ENCODE peak calls at places on chromosomes 6 and 20, in nine cellular contexts. J, D, Q, F, I, V, X, B and E are unnamed samples. For H3K4me1, the result is how much of the 10 kb centered on the place peaks cover.

GRCh38 chr20:37627060-37627766 is 66.6 kb upstream of the CTNNBL1 start:
- DNase-seq in X (peak), D (peak), I (no peak), V (peak), Q (peak), J (peak), B (no peak), F (no peak), E (peak)

GRCh38 chr6:121597654-121598053 is 162.2 kb downstream of the GJA1 start:
- DNase-seq in V (no peak), X (peak), D (no peak), J (peak), I (no peak), F (no peak), B (no peak), Q (no peak), E (no peak)

GRCh38 chr20:53408728-53409157 is 184.9 kb downstream of the ZNF217 start:
- DNase-seq in J (no peak), F (peak), Q (no peak), X (no peak), D (no peak), V (no peak), B (no peak), I (no peak), E (peak)

GRCh38 chr6:141203902-141204575 is 928.7 kb upstream of the GJE1 start:
- DNase-seq in I (no peak), V (no peak), D (no peak), X (no peak), J (no peak), F (no peak), B (no peak), Q (no peak), E (no peak)

GRCh38 chr6:169702640-169703246 is 817 bp downstream of the C6orf120 start:
- DNase-seq in X (no peak), Q (peak), J (peak), D (no peak), B (no peak), V (peak), I (no peak), F (no peak), E (peak)

GRCh38 chr6:156775717-156776116 is 1.5 kb upstream of the ARID1B start:
- DNase-seq in Q (no peak), B (no peak), J (peak), D (no peak), F (no peak), I (no peak), V (no peak), X (no peak), E (no peak)

GRCh38 chr20:58701431-58702160 is 9.0 kb downstream of the NPEPL1 start:
- DNase-seq in D (no peak), J (no peak), I (no peak), B (no peak), Q (no peak), X (no peak), V (peak), F (no peak), E (no peak)

GRCh38 chr20:19864130-19864529 is 106.1 kb downstream of the RIN2 start:
- DNase-seq in I (no peak), Q (no peak), D (no peak), V (no peak), B (no peak), F (no peak), J (peak), X (no peak), E (no peak)

GRCh38 chr6:138442663-138443062 is 38.6 kb downstream of the HEBP2 start:
- DNase-seq in D (no peak), J (no peak), X (no peak), F (no peak), I (no peak), B (no peak), V (no peak), Q (no peak), E (no peak)

GRCh38 chr6:496649-497048 is 105.1 kb downstream of the IRF4 start:
- DNase-seq in I (no peak), Q (no peak), B (no peak), F (no peak), X (no peak), J (no peak), V (no peak), D (no peak), E (no peak)

GRCh38 chr6:42572523-42572922 is 8.7 kb downstream of the UBR2 start:
- DNase-seq in J (no peak), Q (no peak), I (no peak), D (no peak), V (no peak), B (no peak), F (no peak), X (no peak), E (no peak)

GRCh38 chr6:13554929-13555333 is 19.5 kb upstream of the SIRT5 start:
- DNase-seq in J (no peak), B (no peak), Q (peak), F (peak), V (peak), X (no peak), I (no peak), D (peak), E (no peak)

GRCh38 chr20:2690718-2691117 is 1.9 kb upstream of the EBF4 start:
- DNase-seq in D (peak), J (no peak), X (no peak), I (no peak), Q (no peak), V (no peak), B (no peak), F (no peak), E (no peak)

GRCh38 chr20:36974660-36975059 is 23.2 kb upstream of the SAMHD1 start:
- DNase-seq in B (no peak), V (no peak), D (no peak), Q (no peak), F (no peak), X (no peak), J (no peak), I (no peak), E (no peak)

GRCh38 chr6:99960027-99960426 is 34.0 kb downstream of the MCHR2 start:
- DNase-seq in D (no peak), F (no peak), Q (no peak), X (no peak), J (no peak), V (no peak), I (no peak), B (no peak), E (no peak)

GRCh38 chr20:6769953-6770831 is 2.7 kb downstream of the BMP2 start:
- DNase-seq in F (peak), B (no peak), X (peak), D (peak), I (no peak), J (no peak), V (peak), Q (peak), E (no peak)

GRCh38 chr20:61842011-61842410 is 223.7 kb downstream of the TAF4 start:
- DNase-seq in D (peak), Q (no peak), B (no peak), I (no peak), V (no peak), F (no peak), X (no peak), J (no peak), E (no peak)

GRCh38 chr6:109852713-109853112 is 125.4 kb upstream of the GPR6 start:
- DNase-seq in V (no peak), I (no peak), X (no peak), J (no peak), B (no peak), Q (no peak), D (no peak), F (no peak), E (no peak)

GRCh38 chr6:156816505-156816904 is 39.3 kb downstream of the ARID1B start:
- DNase-seq in Q (peak), D (no peak), I (no peak), V (peak), B (no peak), F (peak), J (no peak), X (no peak), E (no peak)

GRCh38 chr6:89369009-89369408 is 16.5 kb upstream of the UBE2J1 start:
- DNase-seq in F (no peak), B (no peak), J (peak), X (no peak), V (peak), D (peak), I (peak), Q (peak), E (peak)

GRCh38 chr6:114033606-114034005 is 62.7 kb upstream of the HDAC2 start:
- DNase-seq in I (no peak), X (peak), F (no peak), V (no peak), J (peak), B (no peak), Q (no peak), D (no peak), E (no peak)

GRCh38 chr6:122792796-122793195 is 3.7 kb downstream of the SMPDL3A start:
- DNase-seq in J (no peak), I (no peak), X (no peak), B (no peak), V (no peak), Q (no peak), D (no peak), F (no peak), E (no peak)

GRCh38 chr6:123715243-123715863 is 78.6 kb upstream of the TRDN start:
- DNase-seq in B (no peak), J (peak), V (no peak), I (no peak), Q (peak), F (no peak), D (no peak), X (no peak), E (no peak)

GRCh38 chr20:45933231-45934045 is 1.0 kb upstream of the PCIF1 start:
- DNase-seq in F (peak), I (peak), V (peak), X (peak), J (peak), D (peak), Q (peak), B (peak), E (peak)

GRCh38 chr6:112214749-112215269 is 39.6 kb downstream of the LAMA4 start:
- DNase-seq in I (no peak), V (no peak), X (no peak), F (no peak), B (peak), D (no peak), Q (peak), J (peak), E (peak)
- TF ChIP-seq CTCF in I (no peak), V (no peak), X (no peak), F (no peak), B (no peak), D (no peak), Q (no peak), J (no peak), E (no peak)

GRCh38 chr6:139595183-139595582 is 220.7 kb upstream of the CITED2 start:
- DNase-seq in D (no peak), F (no peak), J (no peak), X (no peak), V (no peak), B (no peak), I (peak), Q (no peak), E (no peak)

GRCh38 chr6:139592011-139592410 is 217.6 kb upstream of the CITED2 start:
- DNase-seq in I (no peak), V (no peak), B (no peak), J (no peak), X (no peak), F (no peak), D (no peak), Q (no peak), E (no peak)

GRCh38 chr6:139591075-139591474 is 216.6 kb upstream of the CITED2 start:
- DNase-seq in X (no peak), Q (no peak), F (no peak), I (no peak), V (no peak), D (no peak), J (no peak), B (no peak), E (no peak)

GRCh38 chr6:139594333-139594965 is 220.0 kb upstream of the CITED2 start:
- DNase-seq in J (no peak), D (no peak), F (no peak), X (no peak), V (no peak), B (no peak), Q (no peak), I (no peak), E (no peak)

GRCh38 chr6:139593081-139593480 is 218.6 kb upstream of the CITED2 start:
- DNase-seq in I (no peak), D (no peak), F (no peak), J (peak), V (peak), X (no peak), B (no peak), Q (no peak), E (no peak)
- H3K27ac ChIP-seq in I (no peak), D (no peak), F (peak), J (no peak), V (peak), X (no peak), B (no peak), Q (no peak), E (no peak)

DNA sequence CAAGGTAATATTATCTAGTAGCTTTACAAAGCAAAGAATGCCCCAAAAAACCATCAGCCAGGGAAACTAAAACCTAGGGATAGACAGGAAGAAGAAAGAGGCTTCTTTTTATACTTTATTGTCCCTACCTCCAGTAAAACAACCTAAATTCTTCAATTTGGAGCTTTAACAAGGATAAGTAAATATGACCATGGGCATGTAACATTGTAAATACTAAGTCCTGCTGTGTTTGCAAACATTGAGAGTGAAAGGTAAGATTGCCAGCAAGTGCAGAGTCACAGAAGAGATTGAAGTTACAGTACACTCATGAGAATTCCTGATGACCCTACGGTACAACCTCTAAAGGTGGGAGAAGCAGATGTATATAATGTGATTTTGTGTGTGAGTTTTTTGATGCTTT is 117.2 kb downstream of the FOXO3 start:
- DNase-seq in X (no peak), B (no peak), D (no peak), Q (no peak), V (no peak), I (no peak), J (no peak), F (no peak), E (no peak)
- H3K4me1 ChIP-seq in X (under half), B (under half), D (under half), Q (under half), V (half or more), I (under half), J (under half), F (under half), E (under half)

DNA sequence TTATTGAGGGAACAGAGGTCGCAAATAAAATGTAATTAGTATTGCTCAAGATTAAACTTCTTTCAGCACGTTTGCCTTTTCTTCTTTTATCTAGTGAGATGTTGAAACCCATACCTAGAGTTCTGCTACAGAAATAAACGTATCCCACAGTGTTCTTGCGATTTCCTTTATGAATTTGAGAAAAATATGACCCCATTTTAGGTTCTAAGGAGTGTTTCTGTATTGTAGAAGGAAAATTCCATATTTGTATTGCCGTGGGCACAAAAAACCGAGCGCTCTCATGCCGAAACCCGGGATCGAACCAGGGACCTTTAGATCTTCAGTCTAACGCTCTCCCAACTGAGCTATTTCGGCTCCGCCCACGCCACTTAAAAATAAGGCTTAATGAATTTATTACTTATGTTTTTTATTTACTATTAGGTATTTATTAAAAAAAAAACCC is 23.7 kb downstream of the ZNF311 start:
- DNase-seq in X (peak), D (peak), B (no peak), F (no peak), V (peak), I (peak), Q (peak), J (peak), E (peak)
- TF ChIP-seq CTCF in X (no peak), D (no peak), B (no peak), F (no peak), V (no peak), I (peak), Q (no peak), J (peak), E (no peak)